ENCODE peak calls at places on chromosomes 1 and 21, in four cellular contexts. C is occipital lobe, S is posterior vena cava, X is mucosa of gallbladder. J is an unnamed sample.

GRCh38 chr1:232476538-232476950 is 153.4 kb downstream of the SIPA1L2 start:
- DNase-seq in C (no peak), X (no peak), S (no peak), J (no peak)

GRCh38 chr21:42746593-42747266 is 93.3 kb downstream of the PDE9A start:
- DNase-seq in X (no peak), S (peak), C (no peak), J (no peak)

GRCh38 chr1:5119496-5120234 is 465.3 kb downstream of the AJAP1 start:
- DNase-seq in X (no peak), C (no peak), S (no peak), J (no peak)

GRCh38 chr1:81304187-81304586 is 496.5 kb upstream of the ADGRL2 start:
- DNase-seq in X (no peak), S (no peak), C (no peak), J (no peak)

GRCh38 chr1:40032240-40032891 is 8.2 kb upstream of the CAP1 start:
- DNase-seq in C (peak), X (peak), S (no peak), J (no peak)

GRCh38 chr1:205631010-205631726 is 643 bp downstream of the ELK4 start:
- DNase-seq in C (peak), S (peak), X (peak), J (peak)

GRCh38 chr1:156538711-156539440 is 33.5 kb downstream of the IQGAP3 start:
- DNase-seq in X (no peak), S (peak), C (no peak), J (no peak)

GRCh38 chr1:118158918-118159317 is 26.1 kb downstream of the SPAG17 start:
- DNase-seq in S (no peak), X (no peak), C (no peak), J (no peak)

GRCh38 chr1:26942656-26943055 is 17.6 kb downstream of the KDF1 start:
- DNase-seq in X (no peak), C (no peak), S (no peak), J (no peak)

GRCh38 chr1:39632491-39633417 is 6.7 kb downstream of the HEYL start:
- DNase-seq in S (peak), C (no peak), X (peak), J (no peak)

GRCh38 chr1:108719654-108720435 is 7.1 kb downstream of the FNDC7 start:
- DNase-seq in C (no peak), S (no peak), X (no peak), J (peak)

GRCh38 chr1:40140211-40140709 is 20.9 kb upstream of the RLF start:
- DNase-seq in C (no peak), S (no peak), X (no peak), J (no peak)

GRCh38 chr1:29259802-29260441 is 23.6 kb downstream of the PTPRU start:
- DNase-seq in C (no peak), X (peak), S (peak), J (no peak)

GRCh38 chr21:9008636-9009035 is 1512.7 kb upstream of the TPTE start:
- DNase-seq in C (no peak), X (no peak), S (peak), J (no peak)

GRCh38 chr1:209601809-209602657 is 18.5 kb downstream of the CAMK1G start:
- DNase-seq in X (peak), C (no peak), S (no peak), J (no peak)

GRCh38 chr1:155012052-155012546 is 9.5 kb downstream of the ZBTB7B start:
- DNase-seq in X (peak), S (peak), C (peak), J (peak)

GRCh38 chr1:97820470-97821188 is 100.2 kb downstream of the DPYD start:
- DNase-seq in X (no peak), S (no peak), C (no peak), J (no peak)

GRCh38 chr21:46285206-46285661 is at the start of gene MCM3AP:
- DNase-seq in X (no peak), C (no peak), S (no peak), J (no peak)

GRCh38 chr1:204574856-204575145 is 58.6 kb downstream of the MDM4 start:
- DNase-seq in X (no peak), S (no peak), C (no peak), J (no peak)

GRCh38 chr1:66354311-66354922 is 179.5 kb upstream of the SGIP1 start:
- DNase-seq in S (no peak), C (no peak), X (no peak), J (no peak)

GRCh38 chr1:31374511-31375196 is 1.8 kb upstream of the FABP3 start:
- DNase-seq in C (no peak), X (peak), S (peak), J (no peak)

GRCh38 chr1:116122955-116123757 is 12.0 kb downstream of the MAB21L3 start:
- DNase-seq in S (peak), C (no peak), X (peak), J (no peak)

GRCh38 chr1:243942196-243943150 is 92.4 kb upstream of the AKT3 start:
- DNase-seq in X (no peak), C (peak), S (no peak), J (no peak)

GRCh38 chr1:19640363-19641316 is 3.5 kb upstream of the NBL1 start:
- DNase-seq in S (no peak), C (no peak), X (peak), J (no peak)

GRCh38 chr1:111110197-111110899 is 29.5 kb downstream of the DRAM2 start:
- DNase-seq in C (no peak), X (peak), S (no peak), J (no peak)

GRCh38 chr1:207240325-207241095 is 81.0 kb upstream of the CD55 start:
- DNase-seq in S (no peak), X (no peak), C (no peak), J (no peak)

GRCh38 chr1:33267468-33268205 is 11.3 kb downstream of the ZNF362 start:
- DNase-seq in X (no peak), S (no peak), C (no peak), J (no peak)

GRCh38 chr1:153566414-153567371 is 1.0 kb upstream of the S100A2 start:
- DNase-seq in S (peak), C (peak), X (peak), J (peak)

GRCh38 chr1:59007429-59007819 is 223.6 kb upstream of the JUN start:
- DNase-seq in X (no peak), C (no peak), S (no peak), J (no peak)

GRCh38 chr1:201916649-201917249 is 28.1 kb downstream of the SHISA4 start:
- DNase-seq in S (peak), C (no peak), X (peak), J (no peak)

GRCh38 chr1:35571263-35571662 is 1.9 kb upstream of the TFAP2E start:
- DNase-seq in X (no peak), S (peak), C (no peak), J (no peak)

GRCh38 chr1:235326719-235327558 is 1.0 kb downstream of the ARID4B start:
- DNase-seq in C (no peak), X (peak), S (peak), J (no peak)

GRCh38 chr1:22660716-22661241 is 7.7 kb downstream of the C1QB start:
- DNase-seq in X (no peak), S (no peak), C (no peak), J (no peak)

GRCh38 chr21:40852563-40852962 is 5.6 kb upstream of the DSCAM start:
- DNase-seq in C (no peak), X (no peak), S (no peak), J (no peak)

GRCh38 chr1:238980053-238980452 is 406.3 kb upstream of the CHRM3 start:
- DNase-seq in S (no peak), X (no peak), C (no peak), J (no peak)

GRCh38 chr1:215360021-215360420 is 207.1 kb upstream of the KCTD3 start:
- DNase-seq in C (no peak), X (no peak), S (no peak), J (no peak)

J was measured in nucleus accumbens.